ENCODE peak calls at places on chromosomes 7 and 10, in eight cellular contexts. R is prostate gland, K is tibial nerve, B is heart left ventricle, S is spleen, Y is A549, J is lower leg skin, G is body of pancreas. W is an unnamed sample.

GRCh38 chr10:73817826-73818225 is 6.4 kb upstream of the NDST2 start:
- DNase-seq in B (no peak), K (no peak), J (no peak), R (no peak), G (no peak), S (no peak), Y (no peak), W (no peak)

GRCh38 chr10:105952153-105952552 is 1212.4 kb downstream of the SORCS1 start:
- DNase-seq in K (no peak), J (no peak), B (no peak), S (no peak), Y (no peak), R (peak), G (peak), W (no peak)

GRCh38 chr10:42690449-42691360 is 52.3 kb upstream of the ZNF33B start:
- DNase-seq in R (no peak), K (no peak), G (peak), Y (peak), J (no peak), B (no peak), S (no peak), W (no peak)

GRCh38 chr10:93149761-93150160 is 76.1 kb downstream of the CYP26A1 start:
- DNase-seq in Y (no peak), R (no peak), K (no peak), B (no peak), G (no peak), S (no peak), J (no peak), W (no peak)

GRCh38 chr10:43409385-43410109 is 561 bp upstream of the HNRNPF start:
- DNase-seq in S (peak), J (peak), B (peak), Y (peak), R (no peak), K (no peak), G (no peak), W (no peak)

GRCh38 chr10:117684673-117685211 is 142.2 kb downstream of the EMX2 start:
- DNase-seq in Y (peak), R (no peak), G (peak), S (no peak), J (peak), K (no peak), B (no peak), W (no peak)

GRCh38 chr10:29946953-29947700 is 112.3 kb downstream of the JCAD start:
- DNase-seq in B (no peak), K (peak), S (no peak), R (peak), Y (peak), J (peak), G (peak), W (peak)

GRCh38 chr10:75465110-75465509 is 33.7 kb downstream of the LRMDA start:
- DNase-seq in G (no peak), K (no peak), S (no peak), J (no peak), R (peak), Y (no peak), B (no peak), W (no peak)

GRCh38 chr7:151637781-151638261 is 118.1 kb upstream of the RHEB start:
- DNase-seq in R (no peak), G (no peak), B (no peak), K (no peak), Y (no peak), J (no peak), S (no peak), W (no peak)

GRCh38 chr7:159122276-159122675 is 22.4 kb downstream of the VIPR2 start:
- DNase-seq in G (no peak), K (no peak), J (no peak), R (no peak), S (peak), B (no peak), Y (no peak), W (no peak)

GRCh38 chr7:21850531-21851285 is 95.0 kb downstream of the CDCA7L start:
- DNase-seq in K (no peak), B (no peak), Y (no peak), R (no peak), G (no peak), S (no peak), J (no peak), W (peak)

GRCh38 chr7:157077986-157078644 is 60.6 kb upstream of the UBE3C start:
- DNase-seq in Y (no peak), S (peak), B (no peak), J (no peak), G (no peak), R (no peak), K (no peak), W (no peak)

GRCh38 chr7:17367502-17367901 is 69.0 kb downstream of the AHR start:
- DNase-seq in S (no peak), R (no peak), K (no peak), G (no peak), B (no peak), J (no peak), Y (no peak), W (no peak)

GRCh38 chr10:127313996-127314700 is 117.8 kb upstream of the INSYN2A start:
- DNase-seq in S (no peak), K (no peak), Y (no peak), B (no peak), J (no peak), R (no peak), G (no peak), W (no peak)

GRCh38 chr7:82348251-82348650 is 95.3 kb downstream of the CACNA2D1 start:
- DNase-seq in J (no peak), S (no peak), Y (no peak), K (no peak), R (no peak), G (no peak), B (no peak), W (no peak)

GRCh38 chr10:44264244-44264643 is 120.7 kb downstream of the CXCL12 start:
- DNase-seq in Y (no peak), S (no peak), R (no peak), J (no peak), K (no peak), G (no peak), B (no peak), W (no peak)

GRCh38 chr10:16828114-16828568 is 10.9 kb upstream of the RSU1 start:
- DNase-seq in J (peak), G (peak), B (no peak), K (peak), Y (peak), R (peak), S (peak), W (no peak)

GRCh38 chr10:65618125-65618524 is 1307.7 kb upstream of the LRRTM3 start:
- DNase-seq in S (no peak), K (no peak), R (no peak), B (no peak), Y (no peak), G (no peak), J (no peak), W (no peak)

GRCh38 chr10:47401210-47401609 is 17.1 kb upstream of the ZNF488 start:
- DNase-seq in K (no peak), J (no peak), G (no peak), B (no peak), S (no peak), Y (no peak), R (no peak), W (no peak)

GRCh38 chr7:158821173-158822021 is 7.9 kb downstream of the ESYT2 start:
- DNase-seq in B (no peak), R (no peak), S (no peak), G (no peak), J (no peak), Y (peak), K (peak), W (no peak)

GRCh38 chr10:58054881-58055280 is 212.8 kb downstream of the IPMK start:
- DNase-seq in R (no peak), G (no peak), S (no peak), Y (no peak), J (no peak), K (no peak), B (no peak), W (no peak)

GRCh38 chr7:106563466-106564150 is 97.3 kb downstream of the CCDC71L start:
- DNase-seq in Y (no peak), R (no peak), G (no peak), K (no peak), S (no peak), B (no peak), J (no peak), W (no peak)

GRCh38 chr10:8311526-8312070 is 257.1 kb downstream of the GATA3 start:
- DNase-seq in K (no peak), R (no peak), Y (no peak), B (no peak), J (no peak), S (no peak), G (no peak), W (no peak)

DNA sequence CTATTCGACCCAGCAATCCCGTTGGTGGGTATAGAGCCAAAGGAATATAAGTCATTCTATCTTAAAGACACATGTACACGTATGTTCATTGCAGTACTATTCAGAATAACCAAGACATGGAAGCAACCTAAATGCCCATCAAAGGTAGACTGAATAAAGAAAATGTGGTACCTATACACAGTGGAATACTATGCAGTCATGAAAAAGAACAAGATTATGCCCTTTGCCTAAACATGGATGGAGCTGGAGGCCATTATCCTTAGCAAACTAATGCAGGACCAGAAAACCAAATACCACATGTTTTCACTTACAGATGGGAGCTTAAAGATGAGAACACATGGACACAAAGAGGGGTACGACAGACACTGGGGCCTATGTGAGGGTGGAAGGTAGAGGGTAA is 845.3 kb downstream of the TYW1 start:
- DNase-seq in Y (no peak), B (no peak), J (no peak), R (no peak), S (no peak), K (no peak), G (no peak), W (no peak)
- TF ChIP-seq POLR2A in Y (no peak), B (no peak), J (no peak), R (no peak), S (no peak), K (no peak), G (no peak), W (no peak)

GRCh38 chr7:149147072-149147729 is at the start of gene ZNF398:
- DNase-seq in K (peak), S (peak), Y (peak), J (peak), R (peak), B (peak), G (peak), W (peak)
- TF ChIP-seq POLR2A in K (no peak), S (no peak), Y (peak), J (no peak), R (peak), B (no peak), G (peak), W (peak)

DNA sequence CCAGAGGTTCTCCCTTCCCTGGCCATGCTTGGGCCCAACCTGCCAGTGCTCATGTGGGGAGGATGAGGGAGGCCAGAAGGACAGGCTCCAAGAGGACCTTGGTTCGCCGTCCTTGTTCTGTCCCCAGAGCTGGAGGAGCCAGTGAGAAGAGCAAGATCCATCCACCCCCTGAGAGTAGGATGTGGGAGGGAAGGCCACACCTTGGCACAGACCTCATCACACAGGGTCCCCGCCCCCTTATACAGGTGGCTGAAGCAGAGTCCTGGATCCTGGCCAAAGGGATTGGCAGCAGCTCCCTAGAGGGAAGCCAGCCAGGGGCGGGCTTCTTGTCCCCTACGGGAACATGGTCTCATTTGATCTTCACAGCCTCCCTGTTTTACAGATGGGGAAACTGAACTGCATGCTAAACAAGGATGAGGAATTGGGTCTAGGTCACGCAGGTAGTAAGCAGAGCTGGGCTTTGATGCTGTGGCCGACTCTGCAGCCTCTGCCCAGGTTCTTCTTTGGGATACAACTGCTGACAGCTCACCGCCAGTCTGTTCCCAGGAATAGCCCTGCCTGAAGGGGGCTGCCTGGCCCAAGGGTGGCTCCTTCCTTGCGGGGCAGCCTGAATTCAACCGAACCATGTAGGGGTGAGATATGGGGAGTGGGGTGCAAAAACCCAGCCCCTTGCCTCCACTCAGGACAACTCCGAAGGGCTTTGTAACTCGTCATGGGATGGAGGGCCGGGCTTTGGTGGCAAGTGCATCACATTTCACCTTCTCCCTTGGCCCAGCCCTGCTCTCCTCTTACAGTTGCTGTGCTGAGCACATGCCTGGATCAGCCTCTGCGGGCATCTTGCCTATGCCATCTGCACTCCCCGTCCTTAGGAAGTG is 62.2 kb upstream of the KDM7A start:
- DNase-seq in Y (no peak), B (no peak), S (no peak), R (peak), G (no peak), J (no peak), K (no peak), W (no peak)
- TF ChIP-seq POLR2A in Y (no peak), B (no peak), S (no peak), R (no peak), G (no peak), J (no peak), K (no peak), W (no peak)

DNA sequence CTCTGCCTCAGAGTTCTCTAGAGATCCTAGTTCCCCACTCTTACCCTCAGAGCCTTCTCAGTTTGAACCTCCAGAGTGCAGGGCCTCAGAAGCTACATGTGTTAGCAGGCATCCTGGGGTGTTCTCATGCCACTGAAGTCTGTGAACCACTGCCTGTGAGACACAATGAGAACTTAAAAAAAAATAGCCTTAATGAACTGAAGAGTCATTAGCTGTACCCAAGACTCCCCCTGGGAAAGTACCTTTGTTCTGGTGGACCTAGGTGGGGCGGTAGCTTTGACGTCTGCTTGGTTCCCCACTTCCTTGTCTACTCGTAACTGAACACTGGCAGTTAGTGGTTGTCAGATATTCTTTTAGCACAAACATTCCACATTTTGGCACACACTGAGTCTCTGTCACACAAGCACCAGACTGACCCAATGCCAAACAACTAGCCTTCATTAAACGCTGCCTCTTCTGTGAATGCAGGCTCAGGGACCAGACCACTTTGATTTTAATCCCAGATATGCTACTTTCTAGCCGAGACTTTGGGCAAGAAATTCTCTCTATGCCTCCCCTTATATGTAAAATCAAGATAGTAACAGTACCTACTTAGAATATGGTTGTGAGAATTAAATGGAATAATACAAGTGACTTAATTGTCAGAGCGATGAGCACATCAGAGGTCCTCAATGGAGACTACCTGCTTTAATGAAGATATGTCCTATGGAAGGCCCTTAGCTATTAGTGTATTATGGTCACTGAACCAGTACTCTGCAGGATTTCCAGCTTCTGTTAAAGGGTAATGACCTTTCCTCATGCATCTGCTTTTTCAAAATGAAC is 75.3 kb upstream of the CC2D2B start:
- DNase-seq in R (no peak), G (no peak), J (no peak), B (no peak), Y (no peak), K (no peak), S (peak), W (no peak)
- TF ChIP-seq POLR2A in R (no peak), G (no peak), J (no peak), B (no peak), Y (no peak), K (no peak), S (no peak), W (no peak)

GRCh38 chr7:99825873-99826272 is 1.9 kb upstream of the CYP3A43 start:
- DNase-seq in J (no peak), B (no peak), G (no peak), Y (no peak), K (no peak), S (no peak), R (no peak), W (no peak)

GRCh38 chr7:99828818-99829217 is 1.0 kb downstream of the CYP3A43 start:
- DNase-seq in G (no peak), R (no peak), B (no peak), Y (no peak), S (no peak), K (no peak), J (no peak), W (no peak)

GRCh38 chr7:99829520-99830160 is 1.8 kb downstream of the CYP3A43 start:
- DNase-seq in Y (no peak), K (no peak), G (no peak), B (no peak), R (no peak), S (no peak), J (no peak), W (no peak)

GRCh38 chr7:99825451-99825850 is 2.4 kb upstream of the CYP3A43 start:
- DNase-seq in Y (no peak), B (no peak), G (no peak), K (no peak), J (no peak), R (no peak), S (no peak), W (no peak)

GRCh38 chr7:99827040-99827778 is 604 bp upstream of the CYP3A43 start:
- DNase-seq in S (no peak), G (peak), R (peak), K (peak), Y (no peak), J (no peak), B (no peak), W (no peak)
- TF ChIP-seq POLR2A in S (no peak), G (no peak), R (no peak), K (no peak), Y (no peak), J (no peak), B (no peak), W (no peak)

GRCh38 chr10:80453715-80454525 is at the start of gene TSPAN14:
- DNase-seq in G (peak), Y (peak), B (peak), J (peak), K (peak), S (peak), R (peak), W (peak)
- TF ChIP-seq POLR2A in G (peak), Y (peak), B (no peak), J (no peak), K (peak), S (peak), R (peak), W (peak)

DNA sequence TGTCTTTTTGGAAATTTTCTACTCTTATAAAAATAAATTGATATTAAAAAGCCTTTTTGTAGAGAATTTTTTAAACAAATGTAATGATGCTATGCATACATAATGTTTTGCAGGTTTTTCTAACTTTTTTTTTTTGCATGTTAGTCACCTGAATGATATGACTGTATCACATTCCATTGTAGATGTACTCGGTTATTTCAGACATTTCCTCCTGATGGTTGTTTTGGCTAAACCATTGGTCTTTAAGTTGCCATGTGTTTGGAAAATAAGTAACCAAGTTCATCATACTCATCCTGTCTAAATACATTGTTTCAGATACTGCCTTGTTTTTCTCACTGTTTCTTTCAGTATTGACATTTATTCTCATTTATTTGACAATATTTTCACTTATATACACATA is 25.8 kb downstream of the NHLRC2 start:
- DNase-seq in Y (peak), R (no peak), G (no peak), B (no peak), K (no peak), J (no peak), S (no peak), W (no peak)
- TF ChIP-seq POLR2A in Y (no peak), R (no peak), G (no peak), B (no peak), K (no peak), J (no peak), S (no peak), W (no peak)

DNA sequence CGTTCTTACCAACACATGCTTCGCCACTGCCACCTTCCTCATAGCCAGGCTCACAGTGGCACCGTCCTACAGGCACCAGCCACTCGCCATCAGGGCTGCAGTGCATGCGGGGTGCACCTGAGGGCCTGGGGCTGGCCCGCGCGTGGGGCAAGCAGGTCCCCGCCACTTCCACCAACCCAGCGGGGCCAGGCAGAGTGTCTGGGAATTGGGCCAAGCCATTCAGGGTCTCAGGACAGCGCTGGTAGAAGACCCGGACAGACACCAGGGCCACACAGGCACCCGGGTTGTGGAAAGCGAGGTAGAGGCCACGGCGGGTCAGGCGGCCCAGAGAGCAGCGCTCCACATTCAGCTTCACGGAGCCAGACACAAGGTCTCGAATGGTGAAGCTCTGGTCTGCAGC is 9.0 kb downstream of the EPHA1 start:
- DNase-seq in G (no peak), Y (no peak), B (peak), R (no peak), J (no peak), S (peak), K (no peak), W (no peak)
- TF ChIP-seq POLR2A in G (no peak), Y (no peak), B (no peak), R (no peak), J (no peak), S (no peak), K (no peak), W (no peak)

W was measured in H54.